ENCODE peak calls at places on chromosomes 13 and 19, in nine cellular contexts. W is IMR-90; R is astrocyte of the spinal cord; E is adrenal gland; P is lower leg skin; H is CD4-positive, CD25-positive, alpha-beta regulatory T cell; T is epithelial cell of proximal tubule; M is CD4-positive, alpha-beta memory T cell; D is right lobe of liver. N is an unnamed sample.

GRCh38 chr13:28046981-28047380 is 53.4 kb downstream of the FLT3 start:
- DNase-seq in W (peak; percentile 94), R (peak; percentile 53), E (no peak), P (no peak), H (no peak), T (no peak), M (no peak), D (no peak), N (no peak)

GRCh38 chr13:109568273-109568900 is 218.0 kb downstream of the IRS2 start:
- DNase-seq in W (no peak), R (peak; percentile 8), E (no peak), P (no peak), H (no peak), T (no peak), M (no peak), D (no peak), N (no peak)

GRCh38 chr19:8512991-8513686 is 828 bp downstream of the ZNF414 start:
- DNase-seq in W (no peak), R (no peak), E (no peak), P (no peak), H (no peak), T (no peak), M (no peak), D (peak; percentile 48), N (no peak)

GRCh38 chr13:39463611-39464010 is 139.4 kb downstream of the LHFPL6 start:
- DNase-seq in W (no peak), R (no peak), E (no peak), P (no peak), H (no peak), T (no peak), M (no peak), D (no peak), N (no peak)

GRCh38 chr13:111597041-111598017 is 276.9 kb downstream of the TEX29 start:
- DNase-seq in W (no peak), R (no peak), E (no peak), P (peak; percentile 80), H (no peak), T (no peak), M (no peak), D (no peak), N (no peak)

GRCh38 chr19:850221-850978 is 1.7 kb upstream of the ELANE start:
- DNase-seq in W (peak; percentile 81), R (peak; percentile 83), E (peak; percentile 97), P (peak; percentile 98), H (no peak), T (no peak), M (no peak), D (peak; percentile 85), N (no peak)

GRCh38 chr19:52120286-52120685 is 19.5 kb downstream of the ZNF616 start:
- DNase-seq in W (no peak), R (no peak), E (no peak), P (no peak), H (no peak), T (no peak), M (no peak), D (no peak), N (no peak)

GRCh38 chr19:51031220-51031879 is 3.5 kb downstream of the KLK12 start:
- DNase-seq in W (no peak), R (no peak), E (no peak), P (no peak), H (no peak), T (no peak), M (no peak), D (no peak), N (no peak)

GRCh38 chr13:40070357-40070756 is 414.9 kb downstream of the COG6 start:
- DNase-seq in W (no peak), R (no peak), E (no peak), P (no peak), H (no peak), T (no peak), M (no peak), D (no peak), N (no peak)

GRCh38 chr13:25541434-25542123 is 169.8 kb downstream of the ATP8A2 start:
- DNase-seq in W (no peak), R (no peak), E (no peak), P (no peak), H (no peak), T (peak; percentile 2), M (no peak), D (no peak), N (no peak)

GRCh38 chr19:48969276-48970138 is 4.4 kb downstream of the FTL start:
- DNase-seq in W (no peak), R (no peak), E (no peak), P (no peak), H (no peak), T (no peak), M (no peak), D (peak; percentile 43), N (peak; percentile 24)

GRCh38 chr19:50003810-50004419 is 21.3 kb downstream of the VRK3 start:
- DNase-seq in W (peak; percentile 97), R (peak; percentile 91), E (peak; percentile 89), P (no peak), H (no peak), T (peak; percentile 78), M (no peak), D (no peak), N (peak; percentile 66)

GRCh38 chr19:1657632-1658445 is 5.4 kb upstream of the TCF3 start:
- DNase-seq in W (no peak), R (no peak), E (no peak), P (no peak), H (no peak), T (no peak), M (no peak), D (peak; percentile 18), N (no peak)

GRCh38 chr19:23507441-23507840 is 112.2 kb upstream of the ZNF91 start:
- DNase-seq in W (no peak), R (no peak), E (no peak), P (no peak), H (no peak), T (no peak), M (no peak), D (no peak), N (no peak)

GRCh38 chr13:73138276-73138950 is 79.6 kb downstream of the KLF5 start:
- DNase-seq in W (peak; percentile 76), R (peak; percentile 36), E (no peak), P (no peak), H (no peak), T (no peak), M (no peak), D (no peak), N (no peak)

GRCh38 chr13:33153421-33154381 is 131.9 kb downstream of the STARD13 start:
- DNase-seq in W (peak; percentile 38), R (peak; percentile 91), E (peak; percentile 84), P (peak; percentile 86), H (no peak), T (no peak), M (no peak), D (no peak), N (no peak)

GRCh38 chr19:6514926-6515325 is 12.8 kb upstream of the TUBB4A start:
- DNase-seq in W (no peak), R (no peak), E (no peak), P (no peak), H (no peak), T (no peak), M (no peak), D (no peak), N (no peak)

GRCh38 chr19:13985771-13986347 is 20.3 kb downstream of the RFX1 start:
- DNase-seq in W (no peak), R (no peak), E (no peak), P (no peak), H (no peak), T (no peak), M (no peak), D (no peak), N (peak; percentile 35)

GRCh38 chr19:19145281-19145999 is 7.2 kb upstream of the TMEM161A start:
- DNase-seq in W (no peak), R (no peak), E (no peak), P (no peak), H (no peak), T (no peak), M (no peak), D (no peak), N (no peak)
- H3K4me3 ChIP-seq in W (no peak overlapping the region), R (no peak overlapping the region), E (no peak overlapping the region), P (no peak overlapping the region), H (no peak overlapping the region), T (no peak overlapping the region), M (no peak overlapping the region), D (no peak overlapping the region), N (peak overlapping the region; percentile 42)

DNA sequence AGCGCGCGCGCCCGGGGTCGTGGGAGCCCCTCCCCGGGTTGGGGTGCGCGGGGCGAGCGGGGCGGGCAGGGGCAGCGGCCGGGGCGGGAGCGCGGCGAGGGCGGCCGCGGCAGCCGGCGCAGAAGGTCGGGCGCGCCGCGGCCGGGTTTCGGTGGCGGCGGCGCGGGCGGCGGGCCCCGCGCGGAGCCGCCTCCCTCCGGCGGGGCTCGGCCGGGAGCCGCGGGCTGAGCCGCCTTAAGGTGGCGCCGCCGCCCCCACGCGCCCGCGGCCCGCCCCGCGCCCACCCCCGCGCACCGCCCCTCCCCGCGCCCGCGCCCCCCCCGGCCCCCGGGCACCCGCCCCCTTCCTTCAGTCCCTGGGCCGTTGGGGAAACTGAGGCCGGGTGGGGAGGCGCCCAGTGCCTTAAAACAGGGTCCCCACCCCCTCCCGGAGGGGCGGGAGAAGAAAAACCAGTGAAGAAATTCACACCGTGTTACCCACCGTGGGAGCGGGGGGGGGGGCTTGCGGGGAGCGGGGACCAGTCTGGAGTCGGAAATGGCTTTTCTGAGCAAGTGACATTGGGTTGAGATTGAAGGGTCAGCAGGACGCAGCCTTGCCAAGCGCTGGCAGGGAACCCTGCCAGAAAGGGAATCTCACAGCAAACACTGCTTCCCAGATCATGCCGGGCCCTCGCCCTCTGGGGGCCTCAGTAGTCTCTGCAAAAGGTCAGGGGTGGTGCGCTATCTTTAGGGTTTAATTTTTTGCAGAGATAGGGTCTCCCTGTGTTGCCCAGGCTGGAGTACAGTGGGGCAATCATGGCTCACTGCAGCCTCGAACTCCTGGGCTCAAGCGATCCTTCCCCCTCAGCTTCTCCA is at the start of gene TLE2:
- DNase-seq in W (no peak), R (no peak), E (no peak), P (no peak), H (no peak), T (no peak), M (peak; percentile 20), D (no peak), N (no peak)
- H3K4me3 ChIP-seq in W (peak within 1 kb of the TSS; percentile 39), R (peak within 1 kb of the TSS; percentile 36), E (peak within 1 kb of the TSS; percentile 73), P (peak within 1 kb of the TSS; percentile 63), H (no peak within 1 kb of the TSS), T (peak within 1 kb of the TSS; percentile 51), M (peak within 1 kb of the TSS; percentile 41), D (peak within 1 kb of the TSS; percentile 43), N (no peak within 1 kb of the TSS)

DNA sequence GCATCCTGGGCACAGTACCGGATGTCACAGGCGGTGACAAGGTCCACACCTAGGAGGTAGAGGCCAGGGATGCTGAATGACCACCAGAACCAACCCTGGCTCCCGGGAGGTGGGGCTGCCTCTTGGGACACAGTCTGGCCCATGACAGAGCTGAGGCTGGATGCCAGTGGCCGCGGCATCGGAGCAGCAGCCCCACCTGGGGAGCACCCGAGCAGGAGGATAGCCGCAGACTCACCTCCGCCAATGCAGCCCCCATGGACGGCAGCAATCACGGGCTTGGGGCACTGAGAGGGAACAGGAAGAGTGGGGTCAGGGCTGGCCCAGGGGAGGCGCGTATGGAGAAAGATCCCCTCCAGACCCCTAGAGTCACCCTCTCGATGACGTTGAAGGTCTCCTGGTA is 4.3 kb upstream of the LGALS4 start:
- DNase-seq in W (no peak), R (no peak), E (no peak), P (no peak), H (no peak), T (no peak), M (no peak), D (no peak), N (no peak)
- H3K4me3 ChIP-seq in W (no peak overlapping the region), R (no peak overlapping the region), E (no peak overlapping the region), P (no peak overlapping the region), H (no peak overlapping the region), T (no peak overlapping the region), M (no peak overlapping the region), D (no peak overlapping the region), N (no peak overlapping the region)

GRCh38 chr19:45771331-45771933 is 2.4 kb upstream of the SIX5 start:
- DNase-seq in W (no peak), R (no peak), E (peak; percentile 73), P (no peak), H (no peak), T (no peak), M (no peak), D (peak; percentile 46), N (no peak)
- H3K4me3 ChIP-seq in W (no peak overlapping the region), R (no peak overlapping the region), E (no peak overlapping the region), P (no peak overlapping the region), H (no peak overlapping the region), T (peak overlapping the region; percentile 54), M (no peak overlapping the region), D (no peak overlapping the region), N (peak overlapping the region; percentile 59)

N was measured in MM.1S.